ENCODE peak calls at places on chromosome 5, in four cellular contexts. G is stimulated activated CD4-positive, alpha-beta T cell treated with anti-CD3 and anti-CD28 coated beads, Interleukin-1b, Interleukin-23, amount 100 ng/mL, for 1 hour; D is A172; B is IMR-90. F is an unnamed sample.

GRCh38 chr5:127096328-127096993 is 23.2 kb upstream of the C5orf63 start:
- DNase-seq in G (no peak), D (no peak), B (no peak), F (no peak)

GRCh38 chr5:35183243-35183955 is 46.9 kb downstream of the PRLR start:
- DNase-seq in G (no peak), D (peak), B (peak), F (peak)

GRCh38 chr5:169429044-169429443 is 128.1 kb upstream of the SLIT3 start:
- DNase-seq in G (no peak), D (no peak), B (no peak), F (no peak)

GRCh38 chr5:16013334-16014065 is 166.1 kb downstream of the MARCHF11 start:
- DNase-seq in G (no peak), D (peak), B (no peak), F (no peak)

GRCh38 chr5:96692436-96692835 is 30.3 kb downstream of the CAST start:
- DNase-seq in G (no peak), D (no peak), B (peak), F (no peak)

GRCh38 chr5:115349001-115349817 is 52.8 kb upstream of the CCDC112 start:
- DNase-seq in G (no peak), D (peak), B (peak), F (peak)

GRCh38 chr5:130885718-130886117 is 279.3 kb downstream of the HINT1 start:
- DNase-seq in G (no peak), D (no peak), B (no peak), F (no peak)

GRCh38 chr5:79261907-79262306 is 26.0 kb downstream of the JMY start:
- DNase-seq in G (no peak), D (no peak), B (no peak), F (no peak)

GRCh38 chr5:88634014-88634413 is 249.0 kb downstream of the MEF2C start:
- DNase-seq in G (no peak), D (no peak), B (no peak), F (no peak)

GRCh38 chr5:3394877-3395599 is 200.6 kb upstream of the IRX1 start:
- DNase-seq in G (no peak), D (no peak), B (no peak), F (no peak)